ENCODE peak calls at places on chromosome 6, in four cellular contexts. H, L, A and Z are unnamed samples.

GRCh38 chr6:11288065-11288464 is 55.6 kb upstream of the NEDD9 start:
- DNase-seq in H (no peak), L (no peak), A (no peak), Z (no peak)

GRCh38 chr6:129485746-129486145 is 224.2 kb downstream of the ARHGAP18 start:
- DNase-seq in H (no peak), L (no peak), A (no peak), Z (peak; percentile 14)

GRCh38 chr6:44216677-44217331 is at the start of gene MYMX:
- DNase-seq in H (no peak), L (peak; percentile 82), A (no peak), Z (no peak)

GRCh38 chr6:8135276-8135675 is 32.9 kb upstream of the EEF1E1 start:
- DNase-seq in H (no peak), L (no peak), A (no peak), Z (no peak)

GRCh38 chr6:148440877-148441453 is 98.3 kb downstream of the SASH1 start:
- DNase-seq in H (no peak), L (peak; percentile 84), A (no peak), Z (no peak)

GRCh38 chr6:30689985-30690384 is 799 bp downstream of the NRM start:
- DNase-seq in H (no peak), L (peak; percentile 58), A (no peak), Z (no peak)

GRCh38 chr6:3591970-3592369 is 135.1 kb upstream of the SLC22A23 start:
- DNase-seq in H (no peak), L (no peak), A (no peak), Z (no peak)

GRCh38 chr6:108653864-108654402 is 93.2 kb downstream of the FOXO3 start:
- DNase-seq in H (no peak), L (peak; percentile 75), A (no peak), Z (no peak)

GRCh38 chr6:70277480-70277879 is 25.4 kb downstream of the COL9A1 start:
- DNase-seq in H (no peak), L (no peak), A (no peak), Z (no peak)

GRCh38 chr6:14275493-14275851 is 157.9 kb downstream of the CD83 start:
- DNase-seq in H (no peak), L (peak; percentile 87), A (no peak), Z (peak; percentile 23)